ENCODE peak calls at places on chromosomes 13 and 19, in five cellular contexts. S, T, O, A and C are unnamed samples.

GRCh38 chr19:17997969-17998826 is 9.8 kb upstream of the ARRDC2 start:
- DNase-seq in S (no peak), T (peak), O (no peak), A (peak), C (no peak)

GRCh38 chr13:79271616-79272015 is 134.4 kb downstream of the RBM26 start:
- DNase-seq in S (no peak), T (no peak), O (no peak), A (no peak), C (no peak)

GRCh38 chr13:111503905-111504695 is 183.7 kb downstream of the TEX29 start:
- DNase-seq in S (no peak), T (no peak), O (no peak), A (no peak), C (peak)

GRCh38 chr13:41502676-41503075 is 45.3 kb downstream of the RGCC start:
- DNase-seq in S (no peak), T (no peak), O (no peak), A (no peak), C (no peak)

GRCh38 chr19:55585658-55586339 is 5.2 kb upstream of the ZNF579 start:
- DNase-seq in S (peak), T (peak), O (peak), A (no peak), C (no peak)

GRCh38 chr19:2345794-2346663 is 14.0 kb upstream of the TMPRSS9 start:
- DNase-seq in S (peak), T (no peak), O (peak), A (no peak), C (no peak)

GRCh38 chr13:33508060-33508459 is 222.5 kb upstream of the STARD13 start:
- DNase-seq in S (no peak), T (no peak), O (no peak), A (no peak), C (no peak)

GRCh38 chr13:42107006-42107405 is 58.6 kb downstream of the DGKH start:
- DNase-seq in S (no peak), T (no peak), O (no peak), A (peak), C (no peak)

GRCh38 chr13:113009743-113010509 is 40.9 kb downstream of the MCF2L start:
- DNase-seq in S (peak), T (no peak), O (no peak), A (no peak), C (no peak)

GRCh38 chr13:100063333-100063732 is 25.6 kb upstream of the PCCA start:
- DNase-seq in S (peak), T (peak), O (no peak), A (no peak), C (no peak)

GRCh38 chr13:102443234-102443633 is 41.4 kb upstream of the FGF14 start:
- DNase-seq in S (no peak), T (no peak), O (no peak), A (no peak), C (no peak)

GRCh38 chr13:79455331-79455730 is 25.6 kb upstream of the NDFIP2 start:
- DNase-seq in S (peak), T (peak), O (no peak), A (peak), C (no peak)

GRCh38 chr13:63948045-63948444 is 2532.4 kb upstream of the PCDH20 start:
- DNase-seq in S (no peak), T (peak), O (no peak), A (no peak), C (no peak)

GRCh38 chr13:39321578-39321977 is 281.4 kb downstream of the LHFPL6 start:
- DNase-seq in S (peak), T (peak), O (no peak), A (no peak), C (no peak)

GRCh38 chr13:32019612-32020233 is 11.9 kb upstream of the FRY start:
- DNase-seq in S (peak), T (peak), O (no peak), A (peak), C (peak)

GRCh38 chr13:73618275-73618865 is 515.8 kb downstream of the KLF12 start:
- DNase-seq in S (no peak), T (no peak), O (no peak), A (peak), C (no peak)

GRCh38 chr19:40241809-40242384 is 15.4 kb upstream of the CCNP start:
- DNase-seq in S (peak), T (no peak), O (peak), A (no peak), C (no peak)

GRCh38 chr13:113969311-113969972 is 4.4 kb downstream of the C13orf46 start:
- DNase-seq in S (no peak), T (no peak), O (peak), A (no peak), C (no peak)

GRCh38 chr19:57949296-57949695 is 1.8 kb upstream of the ZNF256 start:
- DNase-seq in S (no peak), T (no peak), O (no peak), A (no peak), C (no peak)

GRCh38 chr13:98263841-98264240 is 86.8 kb upstream of the RNF113B start:
- DNase-seq in S (no peak), T (no peak), O (no peak), A (no peak), C (no peak)

GRCh38 chr13:98261165-98261672 is 84.2 kb upstream of the RNF113B start:
- DNase-seq in S (no peak), T (no peak), O (no peak), A (no peak), C (no peak)

GRCh38 chr13:98262307-98262706 is 85.2 kb upstream of the RNF113B start:
- DNase-seq in S (no peak), T (no peak), O (no peak), A (no peak), C (no peak)

GRCh38 chr13:98258226-98258625 is 81.2 kb upstream of the RNF113B start:
- DNase-seq in S (no peak), T (no peak), O (no peak), A (no peak), C (no peak)

GRCh38 chr13:98260357-98261164 is 83.5 kb upstream of the RNF113B start:
- DNase-seq in S (no peak), T (no peak), O (no peak), A (no peak), C (no peak)
- H3K27ac ChIP-seq in S (peak), T (no peak), O (no peak), A (no peak), C (no peak)

GRCh38 chr13:76887070-76887563 is 912 bp upstream of the KCTD12 start:
- DNase-seq in S (peak), T (no peak), O (no peak), A (no peak), C (no peak)

GRCh38 chr13:76885203-76886004 is 801 bp downstream of the KCTD12 start:
- DNase-seq in S (peak), T (peak), O (peak), A (peak), C (peak)

GRCh38 chr13:76884571-76885202 is 1.5 kb downstream of the KCTD12 start:
- DNase-seq in S (peak), T (peak), O (no peak), A (peak), C (peak)

GRCh38 chr13:76886005-76886291 is 257 bp downstream of the KCTD12 start:
- DNase-seq in S (no peak), T (no peak), O (no peak), A (no peak), C (no peak)

GRCh38 chr13:76886292-76887061 is at the start of gene KCTD12:
- DNase-seq in S (peak), T (peak), O (peak), A (peak), C (peak)
- TF ChIP-seq CTCF in S (peak), T (peak), O (no peak), A (peak), C (peak)

GRCh38 chr19:29966594-29967249 is 24.7 kb downstream of the URI1 start:
- DNase-seq in S (peak), T (peak), O (no peak), A (peak), C (no peak)

GRCh38 chr19:29964171-29964570 is 22.1 kb downstream of the URI1 start:
- DNase-seq in S (peak), T (peak), O (no peak), A (no peak), C (no peak)

GRCh38 chr19:29967623-29968022 is 25.6 kb downstream of the URI1 start:
- DNase-seq in S (peak), T (peak), O (no peak), A (no peak), C (no peak)

GRCh38 chr19:29963576-29963975 is 21.5 kb downstream of the URI1 start:
- DNase-seq in S (no peak), T (no peak), O (no peak), A (no peak), C (no peak)

GRCh38 chr19:29965529-29965928 is 23.5 kb downstream of the URI1 start:
- DNase-seq in S (no peak), T (peak), O (no peak), A (peak), C (peak)
- H3K27ac ChIP-seq in S (no peak), T (no peak), O (no peak), A (peak), C (no peak)

GRCh38 chr13:27054760-27055159 is 116.9 kb downstream of the USP12 start:
- DNase-seq in S (no peak), T (no peak), O (no peak), A (no peak), C (no peak)

GRCh38 chr13:27053902-27054595 is 117.6 kb downstream of the USP12 start:
- DNase-seq in S (peak), T (peak), O (no peak), A (peak), C (peak)

GRCh38 chr13:27055501-27055900 is 116.1 kb downstream of the USP12 start:
- DNase-seq in S (no peak), T (no peak), O (no peak), A (no peak), C (no peak)

GRCh38 chr13:27057817-27058216 is 113.8 kb downstream of the USP12 start:
- DNase-seq in S (no peak), T (no peak), O (no peak), A (no peak), C (no peak)

GRCh38 chr13:27053235-27053884 is 118.3 kb downstream of the USP12 start:
- DNase-seq in S (no peak), T (no peak), O (no peak), A (no peak), C (no peak)
- TF ChIP-seq CTCF in S (no peak), T (no peak), O (no peak), A (no peak), C (no peak)

GRCh38 chr19:28334419-28334818 is 878.5 kb downstream of the UQCRFS1 start:
- DNase-seq in S (no peak), T (no peak), O (no peak), A (no peak), C (no peak)

GRCh38 chr19:28332351-28332750 is 880.6 kb downstream of the UQCRFS1 start:
- DNase-seq in S (no peak), T (no peak), O (no peak), A (no peak), C (no peak)

GRCh38 chr19:28333909-28334308 is 879.0 kb downstream of the UQCRFS1 start:
- DNase-seq in S (no peak), T (no peak), O (no peak), A (no peak), C (no peak)

GRCh38 chr19:28331596-28331995 is 881.4 kb downstream of the UQCRFS1 start:
- DNase-seq in S (no peak), T (no peak), O (no peak), A (no peak), C (no peak)

GRCh38 chr19:28332886-28333285 is 880.1 kb downstream of the UQCRFS1 start:
- DNase-seq in S (no peak), T (no peak), O (no peak), A (no peak), C (no peak)
- H3K27ac ChIP-seq in S (no peak), T (no peak), O (no peak), A (no peak), C (no peak)

GRCh38 chr19:51296331-51297093 is 14.9 kb upstream of the IGLON5 start:
- DNase-seq in S (peak), T (no peak), O (no peak), A (peak), C (no peak)
- TF ChIP-seq CTCF in S (peak), T (no peak), O (no peak), A (no peak), C (no peak)

GRCh38 chr13:77026783-77027621 is at the start of gene FBXL3:
- DNase-seq in S (peak), T (peak), O (peak), A (peak), C (peak)

GRCh38 chr13:77031869-77032268 is 4.9 kb upstream of the FBXL3 start:
- DNase-seq in S (no peak), T (no peak), O (no peak), A (no peak), C (no peak)

GRCh38 chr13:77026255-77026782 is 640 bp downstream of the FBXL3 start:
- DNase-seq in S (peak), T (peak), O (peak), A (peak), C (peak)

GRCh38 chr13:77029436-77029835 is 2.5 kb upstream of the FBXL3 start:
- DNase-seq in S (no peak), T (no peak), O (no peak), A (peak), C (no peak)

GRCh38 chr13:77028202-77028601 is 1.2 kb upstream of the FBXL3 start:
- DNase-seq in S (peak), T (no peak), O (no peak), A (no peak), C (no peak)
- H3K27ac ChIP-seq in S (no peak), T (peak), O (no peak), A (no peak), C (no peak)

DNA sequence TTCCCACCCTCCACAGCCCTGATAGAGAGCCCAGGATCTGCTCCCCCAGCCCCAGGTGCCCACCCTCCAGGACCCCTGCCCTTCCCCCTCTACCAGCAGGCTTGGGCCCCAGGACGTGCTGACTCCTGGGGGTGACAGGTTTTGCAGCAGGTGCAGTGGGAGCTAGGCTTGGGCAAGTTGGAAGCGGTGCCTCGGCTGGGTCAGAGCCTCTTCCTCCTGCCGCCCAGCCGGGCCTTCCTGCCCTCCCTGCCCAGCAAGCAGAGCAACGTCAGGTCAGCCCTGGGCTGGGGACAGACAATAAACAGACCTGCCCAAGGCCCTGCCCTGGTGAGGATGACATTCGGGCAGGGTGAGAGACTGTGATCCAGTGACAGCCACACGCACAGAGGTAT is 9.2 kb upstream of the NCCRP1 start:
- DNase-seq in S (no peak), T (no peak), O (no peak), A (no peak), C (no peak)
- TF ChIP-seq CTCF in S (no peak), T (no peak), O (no peak), A (peak), C (peak)